ENCODE peak calls at places on chromosomes 1 and 21, in five cellular contexts. N is left ventricle myocardium inferior, E is fibroblast of mammary gland, R is AG04449, I is AG04450. J is an unnamed sample.

GRCh38 chr1:31815752-31816484 is at the start of gene SPOCD1:
- DNase-seq in N (peak), E (peak), R (peak), I (peak), J (peak)

GRCh38 chr1:117572546-117572945 is 33.3 kb upstream of the TENT5C start:
- DNase-seq in N (no peak), E (no peak), R (no peak), I (no peak), J (no peak)

GRCh38 chr21:41024341-41025056 is 143.5 kb upstream of the BACE2 start:
- DNase-seq in N (no peak), E (no peak), R (no peak), I (no peak), J (no peak)

GRCh38 chr1:240190881-240191385 is 99.2 kb downstream of the FMN2 start:
- DNase-seq in N (no peak), E (peak), R (peak), I (peak), J (peak)

GRCh38 chr1:114353233-114353632 is 157.8 kb downstream of the TRIM33 start:
- DNase-seq in N (peak), E (peak), R (peak), I (peak), J (peak)

GRCh38 chr1:201213926-201214325 is 23.3 kb downstream of the IGFN1 start:
- DNase-seq in N (no peak), E (no peak), R (no peak), I (no peak), J (no peak)

GRCh38 chr1:78143152-78143551 is 97.4 kb downstream of the GIPC2 start:
- DNase-seq in N (no peak), E (no peak), R (no peak), I (no peak), J (no peak)

GRCh38 chr21:46005481-46005881 is 23.9 kb downstream of the COL6A1 start:
- DNase-seq in N (peak), E (peak), R (no peak), I (no peak), J (no peak)

GRCh38 chr1:171160181-171160580 is 24.9 kb upstream of the FMO2 start:
- DNase-seq in N (no peak), E (no peak), R (no peak), I (no peak), J (no peak)

GRCh38 chr1:112727716-112728115 is 12.6 kb upstream of the PPM1J start:
- DNase-seq in N (no peak), E (peak), R (no peak), I (no peak), J (no peak)

GRCh38 chr1:100145116-100145515 is 12.2 kb downstream of the TRMT13 start:
- DNase-seq in N (no peak), E (no peak), R (no peak), I (no peak), J (no peak)

GRCh38 chr1:12186277-12186985 is 19.6 kb downstream of the TNFRSF1B start:
- DNase-seq in N (no peak), E (no peak), R (no peak), I (no peak), J (no peak)

GRCh38 chr1:24875257-24875656 is 54.8 kb downstream of the RUNX3 start:
- DNase-seq in N (no peak), E (no peak), R (no peak), I (no peak), J (no peak)

GRCh38 chr1:33297911-33298622 is 22.8 kb downstream of the A3GALT2 start:
- DNase-seq in N (no peak), E (no peak), R (no peak), I (no peak), J (no peak)

GRCh38 chr1:17016317-17016661 is 4.6 kb upstream of the ATP13A2 start:
- DNase-seq in N (no peak), E (peak), R (no peak), I (no peak), J (no peak)

GRCh38 chr1:54229281-54229891 is 29.4 kb downstream of the MRPL37 start:
- DNase-seq in N (no peak), E (peak), R (no peak), I (no peak), J (no peak)

GRCh38 chr1:204094262-204095247 is 21.6 kb downstream of the SOX13 start:
- DNase-seq in N (peak), E (no peak), R (no peak), I (no peak), J (no peak)

GRCh38 chr21:33434770-33435360 is 31.7 kb downstream of the IFNGR2 start:
- DNase-seq in N (no peak), E (peak), R (peak), I (peak), J (peak)

GRCh38 chr1:3002349-3003038 is 18.8 kb upstream of the ACTRT2 start:
- DNase-seq in N (no peak), E (no peak), R (no peak), I (no peak), J (no peak)

GRCh38 chr1:35030338-35031102 is 1.2 kb downstream of the ZMYM6 start:
- DNase-seq in N (no peak), E (no peak), R (no peak), I (no peak), J (no peak)

GRCh38 chr1:67724928-67725560 is 40.0 kb downstream of the GADD45A start:
- DNase-seq in N (peak), E (peak), R (no peak), I (no peak), J (peak)

GRCh38 chr1:178938959-178939317 is 68.1 kb upstream of the ANGPTL1 start:
- DNase-seq in N (peak), E (peak), R (no peak), I (peak), J (no peak)

GRCh38 chr1:226663327-226663704 is 75.8 kb downstream of the ITPKB start:
- DNase-seq in N (no peak), E (no peak), R (no peak), I (no peak), J (no peak)

GRCh38 chr1:226664413-226665101 is 74.5 kb downstream of the ITPKB start:
- DNase-seq in N (peak), E (peak), R (peak), I (peak), J (no peak)

GRCh38 chr1:226661965-226662364 is 77.1 kb downstream of the ITPKB start:
- DNase-seq in N (peak), E (peak), R (no peak), I (no peak), J (no peak)

GRCh38 chr1:226661271-226661670 is 77.8 kb downstream of the ITPKB start:
- DNase-seq in N (no peak), E (no peak), R (no peak), I (no peak), J (no peak)

GRCh38 chr1:226662704-226663326 is 76.3 kb downstream of the ITPKB start:
- DNase-seq in N (peak), E (peak), R (peak), I (peak), J (peak)
- H3K4me3 ChIP-seq in N (peak), E (no peak), R (peak), I (no peak), J (peak)

GRCh38 chr1:27885114-27885528 is 12.8 kb downstream of the THEMIS2 start:
- DNase-seq in N (peak), E (no peak), R (no peak), I (no peak), J (no peak)

GRCh38 chr1:27886353-27886679 is 14.0 kb downstream of the THEMIS2 start:
- DNase-seq in N (no peak), E (no peak), R (no peak), I (no peak), J (no peak)

GRCh38 chr1:27885620-27886352 is 13.4 kb downstream of the THEMIS2 start:
- DNase-seq in N (no peak), E (no peak), R (no peak), I (no peak), J (no peak)

GRCh38 chr1:27887215-27888035 is 15.1 kb downstream of the THEMIS2 start:
- DNase-seq in N (no peak), E (no peak), R (no peak), I (no peak), J (no peak)

GRCh38 chr1:27886744-27887143 is 14.4 kb downstream of the THEMIS2 start:
- DNase-seq in N (no peak), E (no peak), R (no peak), I (no peak), J (no peak)
- H3K4me3 ChIP-seq in N (no peak), E (no peak), R (no peak), I (no peak), J (no peak)

DNA sequence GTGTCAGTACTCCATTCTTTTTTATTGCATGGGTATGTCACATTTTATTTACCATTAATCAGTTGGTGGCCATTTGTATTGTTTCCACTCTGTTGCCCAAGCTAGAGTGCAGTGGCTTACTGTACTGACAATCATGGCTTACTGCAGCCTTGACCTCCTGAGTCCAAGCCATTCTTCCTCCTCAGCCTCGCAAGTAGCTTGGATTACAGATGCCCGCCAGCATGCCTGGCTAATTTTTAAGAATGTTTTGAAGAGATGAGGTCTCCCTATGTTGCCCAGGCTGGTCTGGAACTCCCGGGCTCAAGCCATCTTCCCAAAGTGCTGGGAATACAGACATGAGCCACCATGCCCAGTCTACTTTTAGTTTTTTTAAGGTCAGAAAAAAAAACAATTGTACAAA is 813 bp upstream of the SFT2D2 start:
- DNase-seq in N (no peak), E (no peak), R (no peak), I (no peak), J (no peak)
- H3K4me3 ChIP-seq in N (peak), E (no peak), R (no peak), I (no peak), J (no peak)

GRCh38 chr1:61743716-61744620 is 1.7 kb downstream of the PATJ start:
- DNase-seq in N (no peak), E (no peak), R (no peak), I (no peak), J (no peak)
- H3K4me3 ChIP-seq in N (peak), E (no peak), R (no peak), I (no peak), J (no peak)

GRCh38 chr1:236659792-236660587 is 26.3 kb upstream of the ACTN2 start:
- DNase-seq in N (no peak), E (no peak), R (no peak), I (no peak), J (no peak)

DNA sequence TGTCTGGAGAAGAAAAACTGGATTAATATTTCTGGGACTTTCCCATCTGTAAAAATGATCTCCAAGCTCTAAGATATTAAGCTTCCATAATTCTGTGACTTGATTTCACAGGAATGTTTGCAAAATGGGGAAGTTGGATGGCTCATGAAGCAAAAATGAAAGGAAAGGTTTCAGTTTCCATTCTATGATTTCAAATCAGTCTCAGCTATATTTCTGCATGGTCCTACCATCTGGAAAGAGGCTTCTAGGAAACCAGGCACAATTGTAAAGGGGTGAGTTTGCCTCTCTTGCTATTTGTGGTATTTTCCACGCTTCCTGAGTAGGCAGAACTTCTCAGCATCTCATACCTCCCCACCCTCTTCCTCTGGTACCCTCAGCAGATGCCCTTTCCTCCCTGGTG is 22.4 kb upstream of the ACTN2 start:
- DNase-seq in N (no peak), E (no peak), R (no peak), I (no peak), J (no peak)
- H3K4me3 ChIP-seq in N (no peak), E (no peak), R (no peak), I (no peak), J (no peak)

DNA sequence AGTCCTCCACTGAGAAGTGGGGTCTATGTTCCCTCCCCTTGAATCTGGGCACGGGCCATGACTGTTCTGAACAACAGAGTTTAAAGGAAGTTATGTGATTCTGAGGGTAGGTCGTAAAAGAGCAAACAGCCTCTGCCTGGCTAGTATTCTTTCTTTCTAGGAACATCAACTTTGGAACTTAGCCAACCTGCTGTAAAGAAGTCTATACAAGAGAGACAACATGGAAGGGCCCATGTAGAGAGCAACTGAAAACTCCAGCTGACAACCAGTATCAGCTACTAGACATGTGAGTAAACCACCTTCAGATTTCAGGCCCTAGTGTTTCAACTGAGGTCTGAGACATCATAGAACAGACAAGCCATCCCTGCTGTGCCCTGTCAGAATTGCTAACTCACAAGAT is 7.5 kb downstream of the SELENOF start:
- DNase-seq in N (no peak), E (no peak), R (no peak), I (no peak), J (no peak)
- H3K4me3 ChIP-seq in N (no peak), E (no peak), R (no peak), I (no peak), J (no peak)

DNA sequence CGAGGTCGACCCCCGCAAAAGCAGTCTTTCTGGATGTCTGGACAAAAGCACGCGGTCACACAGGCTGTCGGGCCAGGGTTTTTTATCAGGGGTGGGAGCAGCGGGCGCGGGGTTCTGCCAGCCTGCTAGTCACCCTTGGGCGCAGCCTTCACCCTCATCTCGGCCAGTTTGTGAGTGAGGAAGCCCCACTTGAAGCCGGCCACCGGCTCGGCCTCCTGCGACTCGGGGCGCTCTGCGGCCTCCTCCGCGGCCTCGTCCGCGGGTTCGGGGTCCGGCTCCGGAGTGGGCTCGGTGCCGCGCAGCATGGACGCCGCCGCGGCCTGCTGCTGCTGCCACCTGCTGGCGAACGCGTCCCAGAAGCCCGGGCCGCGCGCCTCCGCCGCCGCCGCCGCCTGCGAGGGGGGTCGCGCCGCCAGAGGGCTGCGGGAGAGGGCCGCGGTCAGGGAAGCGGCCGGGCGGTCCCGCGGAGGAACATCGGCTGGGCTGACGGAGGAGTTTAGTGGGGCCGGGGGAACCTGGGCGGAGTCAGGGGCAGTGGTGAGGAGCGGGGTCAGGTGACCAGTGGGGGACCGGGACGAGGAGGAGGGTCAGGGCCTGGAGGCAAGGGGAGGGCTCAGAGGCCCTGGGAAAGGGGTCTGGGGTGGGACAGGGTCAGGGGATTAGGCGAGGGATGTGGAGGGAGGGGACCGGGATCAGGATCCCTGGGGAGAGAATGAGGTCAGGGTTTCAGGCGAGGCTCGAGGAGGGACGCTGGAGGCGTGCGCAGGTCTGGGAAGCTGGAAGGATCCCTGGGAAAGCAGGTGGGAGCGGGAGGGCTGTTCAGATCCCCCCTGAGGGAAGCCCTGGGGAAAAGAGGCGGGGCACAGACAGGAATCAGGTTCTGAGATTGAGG is 4.5 kb downstream of the C1orf232 start:
- DNase-seq in N (peak), E (peak), R (no peak), I (no peak), J (no peak)
- H3K4me3 ChIP-seq in N (peak), E (peak), R (peak), I (peak), J (peak)

GRCh38 chr1:48469616-48470500 is 2.1 kb downstream of the SPATA6 start:
- DNase-seq in N (peak), E (peak), R (peak), I (no peak), J (no peak)

GRCh38 chr1:48471103-48471502 is 901 bp downstream of the SPATA6 start:
- DNase-seq in N (no peak), E (peak), R (no peak), I (no peak), J (no peak)

GRCh38 chr1:48472747-48473146 is 743 bp upstream of the SPATA6 start:
- DNase-seq in N (no peak), E (peak), R (no peak), I (no peak), J (no peak)

GRCh38 chr1:48471603-48472576 is at the start of gene SPATA6:
- DNase-seq in N (peak), E (peak), R (peak), I (peak), J (peak)

GRCh38 chr1:48470506-48470905 is 1.5 kb downstream of the SPATA6 start:
- DNase-seq in N (peak), E (peak), R (no peak), I (no peak), J (no peak)
- H3K4me3 ChIP-seq in N (peak), E (peak), R (no peak), I (peak), J (peak)

DNA sequence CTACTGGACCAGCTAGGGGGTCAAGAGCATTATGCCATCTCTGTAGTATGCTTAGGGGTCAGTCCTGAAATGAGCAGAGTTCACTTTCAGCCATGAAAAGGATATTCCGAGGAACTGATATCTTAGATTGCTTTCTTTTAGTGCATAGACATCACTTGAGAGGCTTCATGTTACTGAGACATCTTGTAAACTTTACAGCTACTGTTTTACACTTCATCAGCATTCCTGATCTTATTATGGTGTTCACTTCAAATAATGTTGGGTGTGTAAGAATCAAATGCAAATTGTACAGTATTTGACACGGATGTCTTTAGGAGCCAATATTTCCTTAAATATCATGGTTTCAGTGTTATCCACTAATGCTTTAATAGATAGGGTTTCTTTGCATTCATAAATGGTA is 22.4 kb upstream of the CLDN14 start:
- DNase-seq in N (no peak), E (no peak), R (no peak), I (no peak), J (no peak)
- H3K4me3 ChIP-seq in N (no peak), E (no peak), R (no peak), I (no peak), J (no peak)

GRCh38 chr1:21277178-21277577 is 13.1 kb downstream of the ECE1 start:
- DNase-seq in N (peak), E (no peak), R (no peak), I (no peak), J (no peak)

GRCh38 chr1:21278208-21278861 is 11.9 kb downstream of the ECE1 start:
- DNase-seq in N (no peak), E (peak), R (no peak), I (no peak), J (no peak)

GRCh38 chr1:21280011-21280471 is 10.2 kb downstream of the ECE1 start:
- DNase-seq in N (peak), E (no peak), R (no peak), I (no peak), J (no peak)

GRCh38 chr1:21280482-21280881 is 9.8 kb downstream of the ECE1 start:
- DNase-seq in N (no peak), E (no peak), R (no peak), I (no peak), J (no peak)

DNA sequence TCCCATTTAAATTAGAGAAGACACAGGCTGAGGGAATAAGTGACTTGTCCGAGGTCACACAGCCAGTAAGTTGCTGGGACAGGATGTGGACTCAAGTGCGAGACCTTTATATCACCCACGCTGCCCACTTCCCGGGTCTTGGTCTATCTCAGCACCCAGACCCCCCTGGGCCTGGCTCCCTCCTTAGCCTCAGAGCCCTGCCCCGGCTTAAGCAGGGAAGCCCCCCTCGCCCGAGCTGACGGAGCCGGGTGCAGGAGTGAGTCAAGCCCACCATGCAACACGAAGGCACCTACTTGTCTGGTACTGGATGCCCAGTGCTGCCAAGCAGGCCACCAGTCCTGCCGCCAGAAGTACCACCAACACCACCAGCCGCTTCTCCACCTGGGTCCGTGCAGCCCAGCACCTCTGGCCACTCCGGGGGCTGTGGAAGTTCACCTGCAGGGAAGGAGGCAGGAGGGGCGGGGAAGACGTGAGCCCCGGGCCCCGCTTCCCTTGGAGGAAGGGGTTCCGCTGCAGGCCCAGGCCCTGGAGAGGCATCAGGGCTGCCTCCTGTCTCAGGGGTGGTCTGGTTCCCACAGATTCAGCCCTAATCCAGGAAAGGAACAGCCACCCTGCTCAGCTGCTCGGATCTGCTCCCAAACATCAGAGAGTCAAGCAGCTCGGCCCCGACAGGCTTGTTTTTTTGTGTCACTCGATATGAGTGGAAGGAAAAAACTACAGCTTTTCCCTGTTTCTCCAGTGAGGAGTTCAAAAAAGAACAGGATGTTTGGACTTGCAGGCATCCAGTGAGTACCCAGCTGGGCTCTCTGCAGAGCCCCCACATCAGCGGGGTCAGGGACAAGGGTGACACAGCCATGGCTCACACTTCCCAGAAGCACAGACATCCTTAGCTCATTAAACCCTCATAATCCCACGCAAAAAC is 11.1 kb downstream of the ECE1 start:
- DNase-seq in N (no peak), E (peak), R (no peak), I (no peak), J (no peak)
- H3K4me3 ChIP-seq in N (peak), E (no peak), R (no peak), I (no peak), J (no peak)

J was measured in HFF-Myc.